ENCODE peak calls at places on chromosomes 2 and 18, in four cellular contexts. One of them, this sample, is unnamed.

GRCh38 chr2:194867328-194867727 is 789.7 kb upstream of the SLC39A10 start:
- DNase-seq in GM12878: no peak
- DNase-seq in H1: no peak
- DNase-seq in K562: no peak
- DNase-seq in this sample: no peak

GRCh38 chr2:204486855-204487254 is 58.4 kb upstream of the PARD3B start:
- DNase-seq in K562: no peak
- DNase-seq in GM12878: no peak
- DNase-seq in H1: no peak
- DNase-seq in this sample: no peak

GRCh38 chr2:219452361-219453317 is 18.0 kb downstream of the SPEG start:
- DNase-seq in H1: no peak
- DNase-seq in K562: peak; percentile 47
- DNase-seq in GM12878: no peak
- DNase-seq in this sample: no peak

GRCh38 chr2:216950547-216950946 is 90.7 kb upstream of the TNP1 start:
- DNase-seq in H1: no peak
- DNase-seq in GM12878: no peak
- DNase-seq in K562: no peak
- DNase-seq in this sample: no peak

GRCh38 chr2:64376926-64377325 is 77.0 kb upstream of the LGALSL start:
- DNase-seq in H1: no peak
- DNase-seq in K562: no peak
- DNase-seq in GM12878: no peak
- DNase-seq in this sample: no peak

GRCh38 chr2:213065583-213066444 is 85.6 kb downstream of the IKZF2 start:
- DNase-seq in GM12878: no peak
- DNase-seq in H1: no peak
- DNase-seq in K562: no peak
- DNase-seq in this sample: no peak

GRCh38 chr2:173999724-174000123 is 34.6 kb upstream of the SP3 start:
- DNase-seq in GM12878: no peak
- DNase-seq in H1: no peak
- DNase-seq in K562: no peak
- DNase-seq in this sample: no peak

GRCh38 chr18:22391571-22392359 is 25.9 kb downstream of the CTAGE1 start:
- DNase-seq in GM12878: no peak
- DNase-seq in K562: no peak
- DNase-seq in H1: no peak
- DNase-seq in this sample: no peak

GRCh38 chr2:56239437-56239836 is 55.6 kb downstream of the CCDC85A start:
- DNase-seq in H1: no peak
- DNase-seq in GM12878: no peak
- DNase-seq in K562: no peak
- DNase-seq in this sample: no peak

GRCh38 chr2:158664987-158665386 is 130.1 kb upstream of the DAPL1 start:
- DNase-seq in GM12878: no peak
- DNase-seq in H1: no peak
- DNase-seq in K562: no peak
- DNase-seq in this sample: no peak

GRCh38 chr2:96773922-96774321 is 13.2 kb downstream of the CNNM4 start:
- DNase-seq in GM12878: no peak
- DNase-seq in K562: no peak
- DNase-seq in H1: no peak
- DNase-seq in this sample: no peak

GRCh38 chr2:54212456-54212855 is 43.6 kb downstream of the TSPYL6 start:
- DNase-seq in H1: no peak
- DNase-seq in K562: no peak
- DNase-seq in GM12878: no peak
- DNase-seq in this sample: peak; percentile 71

GRCh38 chr2:218301176-218301819 is 9.0 kb upstream of the TMBIM1 start:
- DNase-seq in K562: peak; percentile 38
- DNase-seq in H1: peak; percentile 76
- DNase-seq in GM12878: peak; percentile 82
- DNase-seq in this sample: peak; percentile 90

GRCh38 chr2:63654959-63655358 is 66.2 kb downstream of the MDH1 start:
- DNase-seq in K562: no peak
- DNase-seq in H1: no peak
- DNase-seq in GM12878: peak; percentile 26
- DNase-seq in this sample: no peak

GRCh38 chr2:181457121-181457740 is at the start of gene ITGA4:
- DNase-seq in K562: no peak
- DNase-seq in GM12878: peak; percentile 56
- DNase-seq in H1: peak; percentile 59
- DNase-seq in this sample: no peak

GRCh38 chr2:26412091-26412673 is 10.5 kb downstream of the DRC1 start:
- DNase-seq in K562: peak; percentile 88
- DNase-seq in H1: no peak
- DNase-seq in GM12878: peak; percentile 37
- DNase-seq in this sample: peak; percentile 45

GRCh38 chr2:178895872-178896271 is 88.6 kb upstream of the TTN start:
- DNase-seq in K562: no peak
- DNase-seq in H1: no peak
- DNase-seq in GM12878: no peak
- DNase-seq in this sample: no peak

GRCh38 chr18:11154983-11155759 is 5.8 kb upstream of the PIEZO2 start:
- DNase-seq in H1: no peak
- DNase-seq in K562: no peak
- DNase-seq in GM12878: no peak
- DNase-seq in this sample: no peak

GRCh38 chr2:164803772-164804466 is 37.7 kb downstream of the COBLL1 start:
- DNase-seq in H1: no peak
- DNase-seq in GM12878: no peak
- DNase-seq in K562: no peak
- DNase-seq in this sample: no peak

GRCh38 chr18:24465491-24465890 is 5.1 kb downstream of the HRH4 start:
- DNase-seq in K562: no peak
- DNase-seq in H1: no peak
- DNase-seq in GM12878: no peak
- DNase-seq in this sample: no peak

GRCh38 chr2:56624181-56624580 is 440.4 kb downstream of the CCDC85A start:
- DNase-seq in GM12878: no peak
- DNase-seq in H1: no peak
- DNase-seq in K562: no peak
- DNase-seq in this sample: no peak

GRCh38 chr18:45879681-45880655 is 54.5 kb downstream of the SIGLEC15 start:
- DNase-seq in GM12878: peak; percentile 17
- DNase-seq in H1: peak; percentile 71
- DNase-seq in K562: peak; percentile 63
- DNase-seq in this sample: peak; percentile 34

GRCh38 chr18:35581555-35582309 is at the start of gene GALNT1:
- DNase-seq in GM12878: no peak
- DNase-seq in K562: peak; percentile 72
- DNase-seq in H1: no peak
- DNase-seq in this sample: no peak

GRCh38 chr2:130851624-130852382 is 15.1 kb downstream of the ARHGEF4 start:
- DNase-seq in GM12878: no peak
- DNase-seq in H1: no peak
- DNase-seq in K562: no peak
- DNase-seq in this sample: no peak

GRCh38 chr2:200585730-200586643 is at the start of gene AOX1:
- DNase-seq in GM12878: no peak
- DNase-seq in K562: no peak
- DNase-seq in H1: peak; percentile 68
- DNase-seq in this sample: peak; percentile 70

GRCh38 chr18:45493830-45494229 is 121.4 kb upstream of the SLC14A2 start:
- DNase-seq in GM12878: no peak
- DNase-seq in K562: no peak
- DNase-seq in H1: no peak
- DNase-seq in this sample: no peak

GRCh38 chr2:101777337-101777736 is 79.8 kb downstream of the MAP4K4 start:
- DNase-seq in H1: no peak
- DNase-seq in GM12878: no peak
- DNase-seq in K562: no peak
- DNase-seq in this sample: no peak

GRCh38 chr2:239327536-239328305 is 73.1 kb downstream of the HDAC4 start:
- DNase-seq in GM12878: no peak
- DNase-seq in K562: no peak
- DNase-seq in H1: no peak
- DNase-seq in this sample: no peak

GRCh38 chr2:45820048-45820447 is 168.6 kb downstream of the PRKCE start:
- DNase-seq in GM12878: no peak
- DNase-seq in K562: no peak
- DNase-seq in H1: no peak
- DNase-seq in this sample: no peak

GRCh38 chr2:40049782-40050181 is 270.7 kb upstream of the THUMPD2 start:
- DNase-seq in K562: no peak
- DNase-seq in GM12878: no peak
- DNase-seq in H1: no peak
- DNase-seq in this sample: no peak

GRCh38 chr2:32963941-32964340 is 17.2 kb downstream of the LTBP1 start:
- DNase-seq in H1: no peak
- DNase-seq in K562: no peak
- DNase-seq in GM12878: no peak
- DNase-seq in this sample: no peak

DNA sequence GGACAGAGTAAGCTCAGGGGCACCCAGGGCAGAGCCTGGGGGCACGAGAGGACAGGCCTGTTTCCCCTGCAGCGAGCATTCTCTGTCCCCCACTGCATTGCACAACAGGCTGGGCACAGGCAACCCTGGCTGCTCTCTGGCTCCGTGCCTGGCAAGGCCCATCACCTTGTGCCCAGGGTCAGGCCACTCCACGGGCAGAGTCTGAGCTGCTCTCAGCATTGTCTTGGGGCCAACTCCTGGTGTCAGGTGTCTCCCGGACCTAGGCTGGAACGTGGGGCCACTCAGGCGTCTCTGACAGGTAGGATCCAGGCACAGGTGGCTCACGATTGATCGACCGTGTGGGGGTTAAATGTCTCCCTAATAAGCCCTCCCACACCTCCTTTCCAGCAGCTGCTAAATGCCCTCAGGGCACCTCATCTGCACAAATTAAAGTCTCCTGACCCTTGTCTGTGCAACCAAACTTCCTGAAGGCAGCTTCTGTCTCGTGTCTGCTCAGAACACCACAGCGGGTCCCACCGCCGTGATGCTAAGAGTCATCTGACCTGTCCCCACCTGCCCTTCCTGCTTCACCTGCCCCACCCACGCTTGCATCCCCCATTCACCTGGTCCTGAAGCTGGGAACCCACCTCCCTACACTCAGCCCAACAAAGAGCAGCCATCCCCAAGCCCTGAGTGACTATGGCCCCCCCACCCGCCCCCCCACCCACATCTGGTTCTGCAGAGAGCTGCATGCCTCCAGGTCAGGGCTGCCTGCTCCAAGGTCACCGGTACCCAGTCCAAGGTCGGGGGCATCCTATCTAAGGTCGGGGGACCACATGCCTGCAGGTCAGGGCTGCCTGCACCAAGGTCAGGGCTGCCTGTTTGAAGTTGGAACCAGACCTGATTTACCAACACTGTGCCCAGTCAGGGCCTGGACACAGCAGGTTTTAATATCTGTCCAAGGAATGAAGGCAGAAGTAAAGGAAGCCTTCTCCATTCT is 66.4 kb upstream of the GPC1 start:
- DNase-seq in H1: no peak
- DNase-seq in K562: no peak
- DNase-seq in GM12878: no peak
- DNase-seq in this sample: no peak
- TF ChIP-seq CREB1 in H1: no peak
- TF ChIP-seq CREB1 in K562: no peak
- TF ChIP-seq CREB1 in GM12878: no peak
- TF ChIP-seq CREB1 in this sample: no peak

GRCh38 chr2:67825476-67825875 is 237.3 kb downstream of the C1D start:
- DNase-seq in H1: no peak
- DNase-seq in GM12878: no peak
- DNase-seq in K562: no peak
- DNase-seq in this sample: no peak
- TF ChIP-seq CBX5 in H1: no peak
- TF ChIP-seq CBX5 in GM12878: no peak
- TF ChIP-seq CBX5 in K562: no peak
- TF ChIP-seq CBX5 in this sample: no peak

DNA sequence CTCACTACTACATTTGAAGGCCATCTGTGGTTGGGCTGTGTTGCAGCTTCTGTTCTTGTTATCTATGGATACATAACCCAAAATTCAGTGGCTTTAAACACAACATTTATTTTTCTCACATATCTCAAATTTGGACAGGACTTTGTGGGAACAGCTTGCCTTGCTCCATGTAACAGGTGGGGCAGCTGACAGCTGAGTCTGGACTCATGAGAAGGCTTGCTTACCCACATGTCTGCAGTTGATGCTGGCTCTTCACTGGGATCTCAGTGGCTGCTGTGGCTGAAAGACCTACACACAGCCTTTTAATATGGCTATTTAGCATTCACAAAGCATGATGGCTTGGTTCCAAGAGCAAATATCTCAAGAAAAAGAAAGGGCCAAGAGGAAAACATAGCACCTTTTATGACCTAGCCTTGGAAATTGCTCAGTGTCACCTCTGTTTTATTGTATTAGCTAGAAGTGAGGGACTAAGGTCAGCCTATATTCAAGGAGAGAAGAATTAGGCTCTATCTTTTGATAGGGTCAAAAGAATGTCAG is 296.8 kb upstream of the ZNF521 start:
- DNase-seq in K562: no peak
- DNase-seq in H1: no peak
- DNase-seq in GM12878: no peak
- DNase-seq in this sample: no peak
- TF ChIP-seq CREB1 in K562: no peak
- TF ChIP-seq CREB1 in H1: no peak
- TF ChIP-seq CREB1 in GM12878: no peak
- TF ChIP-seq CREB1 in this sample: no peak

DNA sequence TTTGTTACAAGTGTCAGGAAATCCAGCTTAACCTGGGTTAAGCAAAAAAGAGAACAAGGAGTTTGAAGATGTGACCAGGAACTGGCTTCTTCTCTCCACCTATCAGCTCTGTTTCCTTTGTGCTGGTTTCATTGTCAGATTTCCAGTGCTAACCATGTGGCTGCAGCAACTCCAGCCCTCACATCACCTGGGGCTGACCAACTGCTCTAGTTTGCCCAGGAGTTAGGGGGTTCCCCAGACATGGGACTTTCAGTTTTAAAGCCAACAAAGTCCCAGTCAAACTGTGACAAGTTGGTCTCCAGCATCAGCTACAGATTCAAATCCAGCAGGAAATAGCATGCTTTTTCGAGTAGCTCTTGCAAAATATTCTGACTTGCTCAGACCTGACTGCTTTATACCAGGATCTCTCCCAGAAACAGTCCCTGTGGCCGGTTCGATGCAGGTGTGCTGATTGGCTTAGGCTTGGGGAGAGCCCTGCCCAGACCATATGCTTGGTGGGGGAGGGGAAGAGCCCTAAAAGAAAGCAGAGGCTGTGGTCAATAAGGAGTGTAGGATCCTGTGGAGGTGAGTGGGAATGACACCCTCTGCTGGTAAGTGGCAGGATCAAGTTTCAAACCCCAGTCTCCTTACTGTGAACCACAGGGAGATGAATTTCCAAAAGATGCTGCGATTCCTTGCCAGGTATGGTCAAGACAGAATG is 49.5 kb downstream of the KCNE4 start:
- DNase-seq in H1: peak; percentile 72
- DNase-seq in GM12878: peak; percentile 31
- DNase-seq in K562: peak; percentile 63
- DNase-seq in this sample: peak; percentile 31
- TF ChIP-seq CBX5 in H1: no peak
- TF ChIP-seq CBX5 in GM12878: no peak
- TF ChIP-seq CBX5 in K562: no peak
- TF ChIP-seq CBX5 in this sample: no peak

GRCh38 chr18:78739843-78740677 is 239.6 kb upstream of the SALL3 start:
- DNase-seq in K562: no peak
- DNase-seq in H1: no peak
- DNase-seq in GM12878: no peak
- DNase-seq in this sample: no peak
- TF ChIP-seq CREB1 in K562: no peak
- TF ChIP-seq CREB1 in H1: no peak
- TF ChIP-seq CREB1 in GM12878: no peak
- TF ChIP-seq CREB1 in this sample: no peak

This sample was measured in HepG2.